ENCODE peak calls at places on chromosomes 1 and 21, in six cellular contexts. E is foreskin melanocyte, U is HTR-8/SVneo, Y is GM23338, S is AG10803, W is NCI-H1436. J is an unnamed sample.

GRCh38 chr1:215728206-215728605 is 161.1 kb downstream of the KCTD3 start:
- DNase-seq in W (no peak), Y (no peak), U (no peak), E (no peak), S (no peak), J (no peak)

GRCh38 chr1:56190975-56191768 is 388.2 kb downstream of the PLPP3 start:
- DNase-seq in U (no peak), W (no peak), S (peak), Y (no peak), E (no peak), J (no peak)

GRCh38 chr1:182786223-182787001 is 3.2 kb upstream of the NPL start:
- DNase-seq in U (peak), E (peak), W (peak), Y (peak), S (peak), J (peak)

GRCh38 chr1:159881930-159882839 is 17.8 kb downstream of the CFAP45 start:
- DNase-seq in E (peak), W (peak), S (peak), Y (no peak), U (peak), J (peak)

GRCh38 chr1:175129182-175129581 is 61.5 kb downstream of the TNN start:
- DNase-seq in U (no peak), Y (peak), E (no peak), W (no peak), S (peak), J (peak)

GRCh38 chr1:225747566-225747965 is 30.1 kb upstream of the SRP9 start:
- DNase-seq in Y (no peak), W (no peak), S (peak), U (no peak), E (no peak), J (no peak)

GRCh38 chr1:6303397-6304012 is 42.6 kb upstream of the GPR153 start:
- DNase-seq in Y (no peak), W (no peak), E (no peak), S (no peak), U (no peak), J (no peak)

GRCh38 chr21:42250422-42251403 is 31.8 kb downstream of the ABCG1 start:
- DNase-seq in W (no peak), U (no peak), S (no peak), E (no peak), Y (no peak), J (no peak)

GRCh38 chr1:238767321-238767720 is 619.0 kb upstream of the CHRM3 start:
- DNase-seq in Y (no peak), E (no peak), S (no peak), W (no peak), U (no peak), J (no peak)

GRCh38 chr1:239457491-239458488 is 71.4 kb downstream of the CHRM3 start:
- DNase-seq in E (no peak), S (no peak), W (peak), Y (peak), U (no peak), J (no peak)

GRCh38 chr1:1364266-1364665 is 5.9 kb upstream of the MXRA8 start:
- DNase-seq in E (no peak), S (no peak), Y (no peak), U (no peak), W (no peak), J (no peak)

GRCh38 chr1:47997289-47998200 is at the start of gene TRABD2B:
- DNase-seq in E (peak), Y (peak), S (peak), W (peak), U (peak), J (peak)

J was measured in NCI-H82.